ENCODE peak calls at places on chromosomes 13 and 19, in six cellular contexts. One of them, this sample, is unnamed.

GRCh38 chr19:35388277-35389054 is 17.6 kb downstream of the GPR42 start:
- DNase-seq in left lung: no peak
- DNase-seq in tibial artery: no peak
- DNase-seq in fibroblast of lung: no peak
- DNase-seq in psoas muscle: no peak
- DNase-seq in esophagus muscularis mucosa: peak
- DNase-seq in this sample: no peak

GRCh38 chr13:22110368-22110767 is 439.5 kb downstream of the FGF9 start:
- DNase-seq in tibial artery: peak
- DNase-seq in esophagus muscularis mucosa: no peak
- DNase-seq in left lung: no peak
- DNase-seq in fibroblast of lung: no peak
- DNase-seq in psoas muscle: no peak
- DNase-seq in this sample: no peak

GRCh38 chr19:57099199-57099661 is 20.6 kb upstream of the USP29 start:
- DNase-seq in esophagus muscularis mucosa: no peak
- DNase-seq in fibroblast of lung: peak
- DNase-seq in tibial artery: peak
- DNase-seq in left lung: peak
- DNase-seq in psoas muscle: peak
- DNase-seq in this sample: peak

GRCh38 chr19:35518313-35518712 is 4.9 kb upstream of the DMKN start:
- DNase-seq in tibial artery: no peak
- DNase-seq in esophagus muscularis mucosa: no peak
- DNase-seq in fibroblast of lung: peak
- DNase-seq in left lung: no peak
- DNase-seq in psoas muscle: no peak
- DNase-seq in this sample: peak

GRCh38 chr13:80168089-80168850 is 172.7 kb downstream of the SPRY2 start:
- DNase-seq in left lung: no peak
- DNase-seq in fibroblast of lung: peak
- DNase-seq in tibial artery: no peak
- DNase-seq in esophagus muscularis mucosa: no peak
- DNase-seq in psoas muscle: no peak
- DNase-seq in this sample: no peak

GRCh38 chr13:91072511-91072910 is 275.0 kb upstream of the MIR17HG start:
- DNase-seq in tibial artery: no peak
- DNase-seq in left lung: no peak
- DNase-seq in psoas muscle: no peak
- DNase-seq in esophagus muscularis mucosa: no peak
- DNase-seq in fibroblast of lung: no peak
- DNase-seq in this sample: no peak

GRCh38 chr13:100051070-100051469 is 37.8 kb upstream of the PCCA start:
- DNase-seq in left lung: no peak
- DNase-seq in tibial artery: no peak
- DNase-seq in psoas muscle: no peak
- DNase-seq in esophagus muscularis mucosa: no peak
- DNase-seq in fibroblast of lung: no peak
- DNase-seq in this sample: no peak

GRCh38 chr13:110334841-110335490 is 27.9 kb downstream of the COL4A2 start:
- DNase-seq in psoas muscle: no peak
- DNase-seq in left lung: no peak
- DNase-seq in tibial artery: no peak
- DNase-seq in fibroblast of lung: no peak
- DNase-seq in esophagus muscularis mucosa: no peak
- DNase-seq in this sample: no peak

GRCh38 chr19:35757749-35758608 is at the start of gene PROSER3:
- DNase-seq in psoas muscle: peak
- DNase-seq in esophagus muscularis mucosa: peak
- DNase-seq in left lung: peak
- DNase-seq in fibroblast of lung: peak
- DNase-seq in tibial artery: peak
- DNase-seq in this sample: peak

GRCh38 chr19:9060559-9061340 is 26.1 kb upstream of the OR1M1 start:
- DNase-seq in fibroblast of lung: no peak
- DNase-seq in esophagus muscularis mucosa: no peak
- DNase-seq in tibial artery: no peak
- DNase-seq in left lung: no peak
- DNase-seq in psoas muscle: no peak
- DNase-seq in this sample: no peak

GRCh38 chr13:103883152-103883551 is 816.9 kb upstream of the SLC10A2 start:
- DNase-seq in left lung: peak
- DNase-seq in psoas muscle: peak
- DNase-seq in tibial artery: peak
- DNase-seq in fibroblast of lung: peak
- DNase-seq in esophagus muscularis mucosa: no peak
- DNase-seq in this sample: peak
- TF ChIP-seq CTCF in left lung: peak
- TF ChIP-seq CTCF in psoas muscle: peak
- TF ChIP-seq CTCF in tibial artery: peak
- TF ChIP-seq CTCF in fibroblast of lung: peak
- TF ChIP-seq CTCF in esophagus muscularis mucosa: peak
- TF ChIP-seq CTCF in this sample: peak

DNA sequence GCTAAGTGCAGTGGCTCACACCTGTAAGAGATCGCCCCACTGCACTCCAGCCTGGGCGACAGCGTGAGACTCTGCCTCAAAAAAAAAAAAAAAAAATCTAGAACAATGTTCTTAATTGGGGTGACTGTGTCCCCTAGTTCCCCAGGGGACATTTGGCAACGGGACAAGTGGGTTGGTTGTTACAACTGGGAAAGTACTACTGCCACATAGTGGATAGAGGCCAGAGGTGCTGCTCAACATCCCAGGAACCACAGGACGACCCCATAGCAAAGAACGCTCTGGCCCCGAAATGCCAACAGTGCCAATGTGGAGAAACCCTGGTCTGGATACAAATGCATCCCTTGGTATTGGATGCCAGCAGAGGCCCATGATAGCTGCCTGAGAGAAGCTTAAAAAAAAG is 11.8 kb downstream of the NLRP12 start:
- DNase-seq in esophagus muscularis mucosa: no peak
- DNase-seq in tibial artery: no peak
- DNase-seq in left lung: peak
- DNase-seq in fibroblast of lung: no peak
- DNase-seq in psoas muscle: no peak
- DNase-seq in this sample: no peak
- TF ChIP-seq CTCF in esophagus muscularis mucosa: no peak
- TF ChIP-seq CTCF in tibial artery: no peak
- TF ChIP-seq CTCF in left lung: no peak
- TF ChIP-seq CTCF in fibroblast of lung: no peak
- TF ChIP-seq CTCF in psoas muscle: no peak
- TF ChIP-seq CTCF in this sample: peak

DNA sequence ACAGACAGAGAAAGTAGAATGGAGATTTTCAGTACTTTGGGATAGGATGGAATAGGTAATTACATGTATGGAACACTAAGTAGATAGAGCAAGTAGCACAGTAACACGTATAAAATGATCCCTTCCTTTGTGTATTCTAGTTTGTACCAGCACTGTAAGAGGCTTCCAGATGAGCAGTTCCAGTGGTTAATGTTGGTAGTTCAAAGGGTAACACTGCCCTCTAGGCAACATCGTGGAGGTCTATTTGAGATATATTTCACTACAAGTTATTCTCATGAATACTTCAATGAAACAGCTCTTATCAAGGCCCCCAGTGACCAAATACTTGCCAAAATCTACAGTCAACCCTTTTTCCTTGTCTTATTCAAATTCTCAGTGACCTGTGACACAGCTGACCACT is 13.5 kb upstream of the ZNF563 start:
- DNase-seq in fibroblast of lung: no peak
- DNase-seq in esophagus muscularis mucosa: no peak
- DNase-seq in left lung: no peak
- DNase-seq in tibial artery: no peak
- DNase-seq in psoas muscle: no peak
- DNase-seq in this sample: no peak
- TF ChIP-seq CTCF in fibroblast of lung: no peak
- TF ChIP-seq CTCF in esophagus muscularis mucosa: no peak
- TF ChIP-seq CTCF in left lung: no peak
- TF ChIP-seq CTCF in tibial artery: no peak
- TF ChIP-seq CTCF in psoas muscle: no peak
- TF ChIP-seq CTCF in this sample: no peak

GRCh38 chr19:45569619-45570421 is 14.8 kb downstream of the OPA3 start:
- DNase-seq in psoas muscle: peak
- DNase-seq in tibial artery: no peak
- DNase-seq in fibroblast of lung: peak
- DNase-seq in esophagus muscularis mucosa: no peak
- DNase-seq in left lung: peak
- DNase-seq in this sample: peak

GRCh38 chr19:45564131-45564780 is 20.3 kb downstream of the OPA3 start:
- DNase-seq in tibial artery: no peak
- DNase-seq in esophagus muscularis mucosa: no peak
- DNase-seq in left lung: peak
- DNase-seq in fibroblast of lung: no peak
- DNase-seq in psoas muscle: no peak
- DNase-seq in this sample: no peak

GRCh38 chr19:45571457-45572220 is 13.0 kb downstream of the OPA3 start:
- DNase-seq in left lung: no peak
- DNase-seq in esophagus muscularis mucosa: no peak
- DNase-seq in fibroblast of lung: no peak
- DNase-seq in tibial artery: no peak
- DNase-seq in psoas muscle: no peak
- DNase-seq in this sample: no peak

GRCh38 chr19:45568732-45569131 is 15.9 kb downstream of the OPA3 start:
- DNase-seq in psoas muscle: no peak
- DNase-seq in esophagus muscularis mucosa: no peak
- DNase-seq in left lung: peak
- DNase-seq in fibroblast of lung: peak
- DNase-seq in tibial artery: no peak
- DNase-seq in this sample: peak

GRCh38 chr19:45567609-45568008 is 17.0 kb downstream of the OPA3 start:
- DNase-seq in left lung: no peak
- DNase-seq in fibroblast of lung: no peak
- DNase-seq in esophagus muscularis mucosa: no peak
- DNase-seq in psoas muscle: no peak
- DNase-seq in tibial artery: no peak
- DNase-seq in this sample: no peak
- TF ChIP-seq CTCF in left lung: no peak
- TF ChIP-seq CTCF in fibroblast of lung: no peak
- TF ChIP-seq CTCF in esophagus muscularis mucosa: no peak
- TF ChIP-seq CTCF in psoas muscle: no peak
- TF ChIP-seq CTCF in tibial artery: no peak
- TF ChIP-seq CTCF in this sample: no peak

GRCh38 chr19:13833330-13834265 is 38.4 kb downstream of the ZSWIM4 start:
- DNase-seq in psoas muscle: peak
- DNase-seq in esophagus muscularis mucosa: peak
- DNase-seq in fibroblast of lung: peak
- DNase-seq in tibial artery: peak
- DNase-seq in left lung: peak
- DNase-seq in this sample: peak
- TF ChIP-seq CTCF in psoas muscle: peak
- TF ChIP-seq CTCF in esophagus muscularis mucosa: peak
- TF ChIP-seq CTCF in fibroblast of lung: no peak
- TF ChIP-seq CTCF in tibial artery: peak
- TF ChIP-seq CTCF in left lung: peak
- TF ChIP-seq CTCF in this sample: peak

DNA sequence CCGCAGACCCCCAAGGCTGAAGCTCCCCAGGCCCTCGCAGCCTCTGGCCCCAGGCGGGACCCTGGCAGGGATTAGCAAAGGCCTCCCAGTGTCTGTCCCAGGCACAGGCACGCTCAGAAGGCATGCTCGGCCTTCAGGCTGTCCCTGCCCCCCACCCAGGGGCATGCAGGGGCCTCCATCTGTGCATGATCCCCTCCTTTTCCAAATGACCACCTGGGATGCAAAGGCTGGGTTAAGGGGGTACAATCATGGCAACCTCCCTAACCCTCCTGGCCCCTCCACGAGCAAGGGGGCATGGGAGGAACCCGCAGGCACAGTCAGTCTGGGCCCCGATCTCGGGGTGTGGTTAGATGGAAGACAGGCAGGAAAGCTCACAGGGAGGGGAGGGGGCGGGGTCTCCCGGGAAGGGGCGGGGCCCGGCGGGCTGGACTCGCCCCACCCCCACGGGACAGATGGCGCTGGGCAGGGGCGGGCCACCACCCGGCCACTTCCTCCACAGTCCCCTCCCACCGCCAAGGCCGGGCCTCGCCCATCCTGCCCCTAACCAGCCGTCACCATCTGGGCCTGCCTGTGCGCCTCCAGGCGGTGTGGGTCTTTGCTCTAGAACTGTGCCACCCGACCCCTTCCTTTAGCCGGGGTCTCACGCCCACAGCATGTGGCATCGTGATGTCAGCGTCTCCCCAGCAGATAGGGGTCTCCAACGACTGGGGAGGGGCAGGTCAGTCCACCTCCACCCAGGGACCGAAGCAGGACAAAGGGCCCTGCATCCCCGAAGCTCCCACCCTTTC is 7.0 kb upstream of the REXO1 start:
- DNase-seq in fibroblast of lung: peak
- DNase-seq in left lung: peak
- DNase-seq in esophagus muscularis mucosa: peak
- DNase-seq in tibial artery: peak
- DNase-seq in psoas muscle: peak
- DNase-seq in this sample: peak
- TF ChIP-seq CTCF in fibroblast of lung: no peak
- TF ChIP-seq CTCF in left lung: no peak
- TF ChIP-seq CTCF in esophagus muscularis mucosa: no peak
- TF ChIP-seq CTCF in tibial artery: no peak
- TF ChIP-seq CTCF in psoas muscle: no peak
- TF ChIP-seq CTCF in this sample: no peak

DNA sequence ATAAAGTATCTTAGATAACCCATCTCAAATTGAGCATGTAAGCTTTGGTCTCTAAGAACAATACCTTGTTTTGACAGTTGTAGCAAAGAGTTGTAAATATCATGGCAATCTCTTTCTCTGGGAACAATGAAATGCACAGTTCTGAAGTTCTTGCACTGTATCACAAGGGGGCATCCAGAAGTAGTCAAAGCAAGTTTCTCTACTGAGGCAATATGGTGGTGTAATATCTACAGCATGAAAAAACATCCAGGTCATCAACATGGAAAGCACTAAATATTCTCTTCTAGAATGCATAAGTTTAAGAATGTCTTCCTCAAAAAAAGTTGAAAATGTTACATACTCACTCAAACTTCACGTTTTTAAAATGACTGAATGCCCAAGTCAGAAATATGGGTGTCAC is 19.6 kb downstream of the MTMR6 start:
- DNase-seq in psoas muscle: no peak
- DNase-seq in tibial artery: no peak
- DNase-seq in fibroblast of lung: peak
- DNase-seq in esophagus muscularis mucosa: no peak
- DNase-seq in left lung: no peak
- DNase-seq in this sample: no peak
- TF ChIP-seq CTCF in psoas muscle: no peak
- TF ChIP-seq CTCF in tibial artery: no peak
- TF ChIP-seq CTCF in fibroblast of lung: peak
- TF ChIP-seq CTCF in esophagus muscularis mucosa: peak
- TF ChIP-seq CTCF in left lung: no peak
- TF ChIP-seq CTCF in this sample: no peak